ENCODE peak calls at places on chromosomes 2 and 18, in eight cellular contexts. S, J, U, M, F, Y, Q and G are unnamed samples.

GRCh38 chr2:1582891-1583341 is 161.4 kb downstream of the PXDN start:
- DNase-seq in S (no peak), J (no peak), U (no peak), M (no peak), F (no peak), Y (no peak), Q (no peak), G (no peak)

GRCh38 chr2:96117701-96118588 is 1.6 kb upstream of the ADRA2B start:
- DNase-seq in S (peak; percentile 9), J (no peak), U (no peak), M (peak; percentile 46), F (no peak), Y (no peak), Q (no peak), G (no peak)

GRCh38 chr2:47373747-47374146 is 29.2 kb upstream of the MSH2 start:
- DNase-seq in S (no peak), J (peak; percentile 60), U (no peak), M (peak; percentile 63), F (no peak), Y (no peak), Q (no peak), G (no peak)

GRCh38 chr2:224412064-224412921 is 10.4 kb upstream of the FAM124B start:
- DNase-seq in S (no peak), J (no peak), U (peak; percentile 49), M (no peak), F (no peak), Y (peak; percentile 13), Q (no peak), G (peak; percentile 55)

GRCh38 chr2:118249531-118249930 is 161.3 kb downstream of the INSIG2 start:
- DNase-seq in S (no peak), J (no peak), U (peak; percentile 76), M (no peak), F (no peak), Y (no peak), Q (no peak), G (no peak)

GRCh38 chr2:171482308-171482707 is 40.0 kb upstream of the CYBRD1 start:
- DNase-seq in S (no peak), J (no peak), U (no peak), M (no peak), F (no peak), Y (no peak), Q (no peak), G (no peak)

GRCh38 chr2:42926438-42927333 is 134.3 kb upstream of the HAAO start:
- DNase-seq in S (no peak), J (no peak), U (no peak), M (peak; percentile 78), F (no peak), Y (no peak), Q (no peak), G (no peak)

GRCh38 chr2:203858176-203858575 is 9.4 kb upstream of the CTLA4 start:
- DNase-seq in S (no peak), J (no peak), U (no peak), M (no peak), F (no peak), Y (no peak), Q (no peak), G (no peak)

GRCh38 chr2:156647377-156648010 is 211.3 kb downstream of the GPD2 start:
- DNase-seq in S (no peak), J (no peak), U (no peak), M (no peak), F (no peak), Y (no peak), Q (no peak), G (no peak)

GRCh38 chr2:85181093-85181685 is 48.0 kb downstream of the TCF7L1 start:
- DNase-seq in S (no peak), J (no peak), U (no peak), M (peak; percentile 40), F (no peak), Y (no peak), Q (no peak), G (no peak)

GRCh38 chr2:135904590-135904989 is 28.3 kb upstream of the MCM6 start:
- DNase-seq in S (no peak), J (no peak), U (peak; percentile 61), M (no peak), F (no peak), Y (peak; percentile 74), Q (no peak), G (peak; percentile 6)

GRCh38 chr2:25000503-25001328 is 29.0 kb upstream of the DNAJC27 start:
- DNase-seq in S (no peak), J (no peak), U (peak; percentile 42), M (no peak), F (no peak), Y (peak; percentile 40), Q (no peak), G (no peak)

GRCh38 chr2:195575021-195575420 is 82.0 kb upstream of the SLC39A10 start:
- DNase-seq in S (no peak), J (no peak), U (peak; percentile 38), M (no peak), F (no peak), Y (peak; percentile 88), Q (no peak), G (no peak)

GRCh38 chr2:220144411-220144810 is 517.0 kb downstream of the SLC4A3 start:
- DNase-seq in S (no peak), J (no peak), U (peak; percentile 83), M (no peak), F (no peak), Y (peak; percentile 45), Q (no peak), G (no peak)

GRCh38 chr2:241316825-241317224 is 1.1 kb downstream of the SEPTIN2 start:
- DNase-seq in S (no peak), J (no peak), U (no peak), M (no peak), F (no peak), Y (no peak), Q (no peak), G (no peak)

GRCh38 chr2:241315879-241316700 is at the start of gene SEPTIN2:
- DNase-seq in S (peak; percentile 80), J (peak; percentile 76), U (peak; percentile 41), M (no peak), F (peak; percentile 73), Y (peak; percentile 53), Q (no peak), G (no peak)

GRCh38 chr2:241314933-241315182 is 614 bp downstream of the HDLBP start:
- DNase-seq in S (no peak), J (no peak), U (no peak), M (no peak), F (no peak), Y (no peak), Q (no peak), G (no peak)

GRCh38 chr2:241314181-241314932 is 1.1 kb downstream of the HDLBP start:
- DNase-seq in S (no peak), J (peak; percentile 74), U (peak; percentile 62), M (no peak), F (no peak), Y (peak; percentile 69), Q (no peak), G (no peak)

DNA sequence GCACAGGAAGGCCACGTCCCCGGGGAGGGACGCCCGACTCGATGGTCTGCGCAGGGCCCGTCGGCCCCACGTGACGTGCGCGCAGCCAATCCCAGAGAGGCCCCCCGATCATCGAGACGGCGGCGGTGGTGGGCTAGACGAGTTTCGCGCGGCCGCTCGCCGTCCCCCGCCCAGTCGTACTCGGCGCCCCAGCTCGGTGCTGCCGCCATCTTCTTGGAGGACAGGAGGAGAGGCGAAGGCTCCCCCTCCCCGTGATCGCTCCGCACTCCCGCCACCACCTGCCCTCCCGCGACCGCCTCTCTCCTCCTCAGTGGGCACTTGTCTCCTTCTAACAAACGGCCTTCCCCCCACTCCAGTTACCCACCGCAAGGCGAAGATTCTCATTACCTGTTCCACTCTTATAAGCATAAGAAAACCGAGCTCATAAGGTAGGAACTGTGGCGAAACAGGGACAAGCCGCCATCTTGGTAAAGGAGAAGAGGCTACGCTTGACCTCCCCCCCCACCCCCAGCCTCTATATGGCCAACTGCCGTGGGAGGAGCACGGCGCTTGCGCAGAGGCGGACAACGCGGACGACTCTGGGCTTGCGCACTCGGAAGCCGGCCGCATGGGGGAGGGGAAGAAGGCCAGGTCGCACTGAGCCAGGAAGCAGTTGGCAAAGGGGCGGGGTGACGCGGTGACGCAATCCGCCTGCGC is at the start of gene HDLBP:
- DNase-seq in S (peak; percentile 99), J (peak; percentile 99), U (peak; percentile 98), M (peak; percentile 100), F (peak; percentile 100), Y (peak; percentile 100), Q (peak; percentile 99), G (peak; percentile 67)
- TF ChIP-seq CTCF in S (no peak), J (peak; percentile 59), U (no peak), M (no peak), F (peak; percentile 67), Y (peak; percentile 9), Q (peak; percentile 40), G (no peak)

DNA sequence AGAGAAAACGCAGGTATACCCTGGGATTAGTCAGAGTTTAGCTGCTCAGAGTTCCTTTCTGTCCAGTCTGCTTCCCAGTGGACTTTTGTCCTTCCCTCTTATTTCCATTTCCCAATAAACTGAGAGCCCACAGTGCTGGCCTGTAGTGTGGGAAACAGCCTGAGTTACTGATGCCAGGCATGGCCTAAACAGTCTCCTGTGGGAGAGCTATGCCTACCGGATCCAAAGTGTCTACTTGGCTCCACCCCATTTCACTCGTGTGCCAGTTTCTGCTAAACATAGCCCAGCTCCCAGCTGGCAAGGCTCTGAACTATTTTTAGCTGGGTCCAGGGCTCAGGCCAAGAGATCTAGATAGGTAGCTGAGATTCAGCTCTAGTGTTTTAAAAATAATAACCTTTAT is 15.6 kb upstream of the PPP1CB start:
- DNase-seq in S (peak; percentile 72), J (no peak), U (no peak), M (no peak), F (peak; percentile 80), Y (peak; percentile 50), Q (no peak), G (peak; percentile 71)
- H3K4me3 ChIP-seq in S (peak overlapping the region; percentile 59), J (no peak overlapping the region), U (no peak overlapping the region), M (no peak overlapping the region), F (no peak overlapping the region), Y (no peak overlapping the region), Q (no peak overlapping the region), G (no peak overlapping the region)

GRCh38 chr18:47898696-47899095 is 31.8 kb downstream of the SMAD2 start:
- DNase-seq in S (no peak), J (no peak), U (no peak), M (no peak), F (no peak), Y (peak; percentile 43), Q (no peak), G (no peak)

GRCh38 chr18:47895565-47896250 is 34.8 kb downstream of the SMAD2 start:
- DNase-seq in S (no peak), J (no peak), U (no peak), M (no peak), F (no peak), Y (no peak), Q (no peak), G (no peak)

GRCh38 chr18:47898055-47898454 is 32.4 kb downstream of the SMAD2 start:
- DNase-seq in S (no peak), J (no peak), U (no peak), M (no peak), F (no peak), Y (no peak), Q (no peak), G (no peak)

GRCh38 chr18:47901624-47902362 is 28.7 kb downstream of the SMAD2 start:
- DNase-seq in S (no peak), J (no peak), U (no peak), M (no peak), F (no peak), Y (no peak), Q (no peak), G (no peak)

GRCh38 chr18:47899107-47899840 is 31.2 kb downstream of the SMAD2 start:
- DNase-seq in S (no peak), J (peak; percentile 40), U (no peak), M (no peak), F (no peak), Y (no peak), Q (no peak), G (no peak)
- TF ChIP-seq CTCF in S (no peak), J (peak; percentile 19), U (no peak), M (no peak), F (no peak), Y (no peak), Q (no peak), G (no peak)

GRCh38 chr18:5276947-5277346 is 18.6 kb downstream of the ZBTB14 start:
- DNase-seq in S (no peak), J (no peak), U (no peak), M (no peak), F (no peak), Y (no peak), Q (no peak), G (no peak)
- H3K4me3 ChIP-seq in S (no peak overlapping the region), J (no peak overlapping the region), U (no peak overlapping the region), M (no peak overlapping the region), F (no peak overlapping the region), Y (no peak overlapping the region), Q (no peak overlapping the region), G (no peak overlapping the region)